ENCODE peak calls at places on chromosome 4, in ten cellular contexts. T is lower lobe of right lung, O is cardiac muscle cell, P is GM23338, F is GM06990, G is transverse colon, D is heart right ventricle, X is psoas muscle, S is aorta, Y is neural progenitor cell. V is an unnamed sample. For H3K27me3, the result is how much of the 10 kb centered on the place peaks cover.

GRCh38 chr4:169025184-169025583 is 15.1 kb upstream of the CBR4 start:
- DNase-seq in F (no peak), Y (no peak), X (no peak), D (no peak), S (no peak), T (no peak), G (no peak), P (no peak), O (no peak), V (no peak)

GRCh38 chr4:138775890-138776289 is 239.7 kb upstream of the NOCT start:
- DNase-seq in D (no peak), P (peak), F (no peak), Y (peak), G (no peak), T (no peak), S (no peak), O (peak), X (no peak), V (no peak)

GRCh38 chr4:89482248-89482647 is 174.6 kb upstream of the GPRIN3 start:
- DNase-seq in Y (peak), X (no peak), F (no peak), P (peak), S (no peak), G (no peak), T (no peak), O (peak), D (no peak), V (peak)

GRCh38 chr4:11954093-11954492 is 525.4 kb upstream of the HS3ST1 start:
- DNase-seq in F (no peak), X (no peak), O (peak), G (peak), T (no peak), S (no peak), D (no peak), P (peak), Y (peak), V (peak)

GRCh38 chr4:181601118-181601517 is 642.1 kb upstream of the TENM3 start:
- DNase-seq in Y (no peak), P (no peak), X (no peak), O (no peak), D (no peak), T (no peak), S (no peak), F (no peak), G (no peak), V (no peak)

GRCh38 chr4:40550900-40551546 is 78.6 kb downstream of the RBM47 start:
- DNase-seq in F (peak), T (no peak), G (peak), Y (peak), S (no peak), P (peak), X (no peak), O (peak), D (no peak), V (peak)

GRCh38 chr4:146932111-146932510 is 13.6 kb downstream of the TTC29 start:
- DNase-seq in G (no peak), S (no peak), F (no peak), T (no peak), O (no peak), Y (no peak), X (no peak), D (no peak), P (no peak), V (no peak)

GRCh38 chr4:168409089-168409801 is 71.0 kb downstream of the DDX60L start:
- DNase-seq in Y (no peak), F (no peak), O (peak), G (no peak), S (no peak), T (no peak), D (peak), X (no peak), P (no peak), V (no peak)

GRCh38 chr4:173731257-173731656 is 201.2 kb upstream of the HAND2 start:
- DNase-seq in D (no peak), X (no peak), O (no peak), Y (no peak), F (no peak), T (no peak), S (no peak), P (no peak), G (no peak), V (no peak)

DNA sequence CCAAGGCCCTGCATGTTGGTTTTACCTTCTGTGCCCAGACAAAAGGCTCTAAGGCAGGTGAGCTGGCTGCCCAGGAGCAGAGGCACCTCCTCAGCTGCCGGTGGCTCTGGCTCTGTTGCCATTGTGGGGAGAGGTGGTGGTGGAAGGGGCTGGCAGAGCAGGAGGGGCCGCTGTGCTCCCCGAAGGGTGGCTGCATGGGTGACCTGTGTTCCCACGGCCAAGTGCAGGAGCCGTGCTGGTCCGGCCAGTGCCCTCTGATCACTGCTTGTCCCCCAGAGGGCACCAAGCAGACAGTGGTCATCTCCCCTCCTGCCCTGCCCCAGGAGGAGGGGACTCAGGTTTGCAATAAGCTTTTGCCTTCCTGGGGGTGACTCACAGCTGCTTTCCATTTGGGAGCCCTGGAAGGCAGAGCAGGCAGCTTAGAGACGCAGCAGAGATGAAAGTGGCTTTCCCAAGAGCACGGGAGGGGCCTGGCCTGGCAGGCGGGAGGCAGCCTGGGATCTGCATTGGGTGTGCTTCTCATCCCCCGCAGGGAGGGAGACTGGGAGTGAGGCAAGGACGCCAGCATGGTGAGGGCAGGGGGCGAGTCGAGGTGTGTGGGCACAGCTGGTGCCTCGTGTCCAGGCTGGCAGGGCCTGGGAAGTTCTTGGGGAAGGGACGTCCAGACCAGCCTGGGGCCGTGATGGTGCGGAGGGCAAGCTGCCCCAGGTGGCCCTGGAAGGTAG is 28.7 kb downstream of the DOK7 start:
- DNase-seq in T (no peak), Y (no peak), X (no peak), P (no peak), D (no peak), F (no peak), O (peak), G (no peak), S (no peak), V (no peak)
- H3K27me3 ChIP-seq in T (half or more), Y (half or more), X (under half), P (half or more), D (under half), F (under half), O (under half), G (half or more), S (under half), V (under half)

GRCh38 chr4:183960912-183961569 is 55.9 kb downstream of the STOX2 start:
- DNase-seq in T (no peak), S (no peak), X (no peak), G (peak), F (no peak), P (no peak), D (peak), Y (no peak), O (no peak), V (peak)

GRCh38 chr4:183962413-183962812 is 57.3 kb downstream of the STOX2 start:
- DNase-seq in G (no peak), X (no peak), F (no peak), O (no peak), P (no peak), T (no peak), D (no peak), S (no peak), Y (no peak), V (no peak)

GRCh38 chr4:183961772-183962171 is 56.7 kb downstream of the STOX2 start:
- DNase-seq in G (no peak), O (no peak), X (no peak), F (no peak), P (peak), S (no peak), D (no peak), T (no peak), Y (peak), V (no peak)

GRCh38 chr4:183959349-183959748 is 54.2 kb downstream of the STOX2 start:
- DNase-seq in O (no peak), S (no peak), T (no peak), D (no peak), G (no peak), X (no peak), F (no peak), P (peak), Y (no peak), V (no peak)

DNA sequence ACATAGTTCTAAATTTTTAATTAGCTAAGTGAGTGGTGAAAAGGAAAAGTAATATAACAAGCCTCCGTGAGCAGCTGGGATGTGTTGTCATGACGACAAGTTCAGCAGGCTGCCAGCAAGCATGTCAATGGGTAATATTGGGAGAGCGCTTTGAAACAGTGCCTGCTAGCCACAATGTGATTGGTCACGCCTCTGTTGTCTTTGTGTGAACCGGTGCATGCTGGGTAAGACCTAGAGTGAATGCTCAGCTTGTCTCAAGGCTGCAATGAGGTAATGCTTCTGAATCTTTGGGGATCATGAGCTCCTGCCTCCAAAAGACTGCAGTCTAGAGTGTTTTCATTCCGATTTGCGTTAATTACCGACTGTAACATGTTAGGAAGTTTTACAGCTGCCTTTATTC is 54.9 kb downstream of the STOX2 start:
- DNase-seq in S (no peak), F (no peak), O (peak), X (peak), G (peak), T (no peak), P (peak), D (peak), Y (peak), V (peak)
- H3K4me3 ChIP-seq in S (peak), F (no peak), O (no peak), X (peak), G (no peak), T (no peak), P (no peak), D (peak), Y (peak), V (no peak)

GRCh38 chr4:3481113-3481531 is 18.0 kb downstream of the DOK7 start:
- DNase-seq in P (no peak), Y (peak), D (no peak), F (no peak), O (no peak), X (no peak), T (no peak), G (no peak), S (no peak), V (no peak)
- H3K27me3 ChIP-seq in P (half or more), Y (half or more), D (under half), F (under half), O (under half), X (under half), T (under half), G (half or more), S (under half), V (under half)

GRCh38 chr4:3766791-3767561 is 791 bp downstream of the ADRA2C start:
- DNase-seq in F (no peak), T (no peak), Y (peak), X (no peak), G (no peak), D (no peak), O (no peak), S (peak), P (peak), V (no peak)
- H3K4me3 ChIP-seq in F (no peak), T (peak), Y (peak), X (peak), G (no peak), D (peak), O (peak), S (peak), P (peak), V (no peak)

GRCh38 chr4:1490906-1491629 is 84.8 kb upstream of the NKX1-1 start:
- DNase-seq in T (peak), P (no peak), D (no peak), G (no peak), F (no peak), S (peak), X (no peak), O (no peak), Y (no peak), V (peak)
- H3K27me3 ChIP-seq in T (under half), P (under half), D (half or more), G (half or more), F (under half), S (under half), X (under half), O (under half), Y (under half), V (under half)

GRCh38 chr4:1863297-1864033 is 7.5 kb upstream of the LETM1 start:
- DNase-seq in F (no peak), O (no peak), G (no peak), D (no peak), S (no peak), T (no peak), P (no peak), Y (no peak), X (no peak), V (no peak)

GRCh38 chr4:1864076-1865008 is 6.9 kb upstream of the NSD2 start:
- DNase-seq in X (no peak), T (no peak), S (no peak), D (no peak), O (no peak), P (no peak), Y (peak), F (no peak), G (no peak), V (no peak)

GRCh38 chr4:1862961-1863296 is 7.0 kb upstream of the LETM1 start:
- DNase-seq in Y (no peak), D (no peak), S (no peak), F (no peak), X (no peak), G (no peak), P (no peak), O (no peak), T (no peak), V (no peak)

GRCh38 chr4:1859389-1859753 is 3.4 kb upstream of the LETM1 start:
- DNase-seq in G (no peak), X (no peak), D (no peak), P (no peak), Y (no peak), T (no peak), S (no peak), F (no peak), O (no peak), V (no peak)

GRCh38 chr4:1862055-1862911 is 6.3 kb upstream of the LETM1 start:
- DNase-seq in P (peak), T (no peak), O (no peak), X (no peak), G (no peak), Y (no peak), S (no peak), F (no peak), D (no peak), V (no peak)
- H3K4me3 ChIP-seq in P (peak), T (peak), O (no peak), X (no peak), G (no peak), Y (peak), S (no peak), F (peak), D (no peak), V (peak)